ENCODE peak calls at places on chromosomes 11 and 22, in ten cellular contexts. A is A549, F is AG04449, O is heart right ventricle, X is type B pancreatic cell, E is heart left ventricle, C is mammary epithelial cell, N is H9, B is hepatocyte, M is astrocyte of the spinal cord. J is an unnamed sample.

GRCh38 chr11:78926633-78927347 is 352.1 kb upstream of the NARS2 start:
- DNase-seq in A (no peak), F (peak), O (no peak), X (no peak), E (no peak), C (no peak), N (no peak), B (no peak), M (no peak), J (no peak)

GRCh38 chr11:1108246-1108900 is 33.7 kb downstream of the MUC2 start:
- DNase-seq in A (no peak), F (no peak), O (no peak), X (no peak), E (no peak), C (no peak), N (no peak), B (no peak), M (no peak), J (peak)

GRCh38 chr22:37462983-37463382 is 23.2 kb downstream of the MFNG start:
- DNase-seq in A (no peak), F (no peak), O (no peak), X (no peak), E (no peak), C (peak), N (peak), B (peak), M (peak), J (no peak)

GRCh38 chr22:48361099-48361639 is 1466.5 kb downstream of the BRD1 start:
- DNase-seq in A (no peak), F (no peak), O (no peak), X (no peak), E (no peak), C (no peak), N (no peak), B (no peak), M (no peak), J (no peak)

GRCh38 chr22:20509344-20510047 is 2.1 kb downstream of the MED15 start:
- DNase-seq in A (peak), F (peak), O (peak), X (no peak), E (peak), C (peak), N (no peak), B (peak), M (peak), J (peak)

GRCh38 chr11:81573367-81573766 is 1160.3 kb downstream of the FAM181B start:
- DNase-seq in A (no peak), F (no peak), O (no peak), X (no peak), E (no peak), C (no peak), N (no peak), B (no peak), M (no peak), J (no peak)

GRCh38 chr11:65869643-65870306 is 2.8 kb downstream of the EFEMP2 start:
- DNase-seq in A (no peak), F (no peak), O (no peak), X (no peak), E (no peak), C (no peak), N (no peak), B (no peak), M (no peak), J (peak)

GRCh38 chr11:129117595-129118350 is 74.4 kb downstream of the ARHGAP32 start:
- DNase-seq in A (peak), F (peak), O (no peak), X (no peak), E (no peak), C (peak), N (no peak), B (peak), M (peak), J (no peak)

GRCh38 chr22:38837414-38837813 is 6.4 kb downstream of the NPTXR start:
- DNase-seq in A (no peak), F (no peak), O (no peak), X (no peak), E (no peak), C (no peak), N (no peak), B (no peak), M (no peak), J (no peak)

GRCh38 chr22:22745225-22746060 is 101.0 kb downstream of the GGTLC2 start:
- DNase-seq in A (peak), F (no peak), O (no peak), X (no peak), E (no peak), C (no peak), N (peak), B (peak), M (no peak), J (no peak)

GRCh38 chr11:12464303-12464702 is 86.9 kb downstream of the PARVA start:
- DNase-seq in A (no peak), F (no peak), O (no peak), X (no peak), E (no peak), C (no peak), N (no peak), B (no peak), M (no peak), J (no peak)

GRCh38 chr11:69486773-69487266 is 5.4 kb downstream of the LINC01488 start:
- DNase-seq in A (no peak), F (no peak), O (no peak), X (no peak), E (no peak), C (no peak), N (no peak), B (no peak), M (no peak), J (peak)

GRCh38 chr11:5131584-5132335 is 6.4 kb downstream of the OR52A5 start:
- DNase-seq in A (no peak), F (no peak), O (no peak), X (no peak), E (no peak), C (no peak), N (no peak), B (no peak), M (no peak), J (no peak)

GRCh38 chr11:2825886-2826678 is 59.5 kb downstream of the CDKN1C start:
- DNase-seq in A (peak), F (peak), O (peak), X (no peak), E (peak), C (peak), N (no peak), B (peak), M (peak), J (peak)

GRCh38 chr11:128308793-128309192 is 278.6 kb downstream of the ETS1 start:
- DNase-seq in A (no peak), F (no peak), O (no peak), X (no peak), E (no peak), C (no peak), N (no peak), B (no peak), M (no peak), J (no peak)

GRCh38 chr11:123286761-123287160 is 91.7 kb upstream of the CLMP start:
- DNase-seq in A (no peak), F (no peak), O (no peak), X (no peak), E (no peak), C (no peak), N (no peak), B (no peak), M (no peak), J (no peak)

GRCh38 chr22:38657248-38657909 is 941 bp downstream of the CBY1 start:
- DNase-seq in A (peak), F (no peak), O (no peak), X (no peak), E (no peak), C (peak), N (peak), B (peak), M (peak), J (no peak)

GRCh38 chr22:45276507-45276906 is 8.2 kb upstream of the UPK3A start:
- DNase-seq in A (no peak), F (no peak), O (no peak), X (no peak), E (no peak), C (no peak), N (no peak), B (no peak), M (no peak), J (no peak)

GRCh38 chr22:29348956-29349355 is 33.5 kb upstream of the RASL10A start:
- DNase-seq in A (no peak), F (no peak), O (no peak), X (no peak), E (no peak), C (peak), N (no peak), B (no peak), M (no peak), J (no peak)

GRCh38 chr11:66044757-66045156 is 4.2 kb downstream of the GAL3ST3 start:
- DNase-seq in A (no peak), F (no peak), O (no peak), X (no peak), E (no peak), C (no peak), N (no peak), B (no peak), M (no peak), J (no peak)

GRCh38 chr11:131870305-131870704 is 499.9 kb downstream of the NTM start:
- DNase-seq in A (no peak), F (no peak), O (no peak), X (no peak), E (no peak), C (no peak), N (no peak), B (no peak), M (no peak), J (no peak)

GRCh38 chr11:106988151-106988806 is 30.0 kb downstream of the GUCY1A2 start:
- DNase-seq in A (no peak), F (peak), O (no peak), X (no peak), E (no peak), C (no peak), N (no peak), B (peak), M (peak), J (no peak)

GRCh38 chr22:40524392-40525249 is 111.9 kb downstream of the MRTFA start:
- DNase-seq in A (no peak), F (no peak), O (no peak), X (no peak), E (no peak), C (peak), N (no peak), B (no peak), M (no peak), J (no peak)
- TF ChIP-seq CTCF in A (peak), F (peak), O (no peak), X (no peak), E (peak), C (peak), N (peak), B (peak), M (peak), J (no peak)

GRCh38 chr11:44728085-44728410 is 1.3 kb downstream of the TSPAN18 start:
- DNase-seq in A (no peak), F (no peak), O (no peak), X (no peak), E (no peak), C (no peak), N (no peak), B (no peak), M (no peak), J (no peak)
- TF ChIP-seq CTCF in A (peak), F (no peak), O (no peak), X (no peak), E (no peak), C (no peak), N (peak), B (no peak), M (no peak), J (no peak)

DNA sequence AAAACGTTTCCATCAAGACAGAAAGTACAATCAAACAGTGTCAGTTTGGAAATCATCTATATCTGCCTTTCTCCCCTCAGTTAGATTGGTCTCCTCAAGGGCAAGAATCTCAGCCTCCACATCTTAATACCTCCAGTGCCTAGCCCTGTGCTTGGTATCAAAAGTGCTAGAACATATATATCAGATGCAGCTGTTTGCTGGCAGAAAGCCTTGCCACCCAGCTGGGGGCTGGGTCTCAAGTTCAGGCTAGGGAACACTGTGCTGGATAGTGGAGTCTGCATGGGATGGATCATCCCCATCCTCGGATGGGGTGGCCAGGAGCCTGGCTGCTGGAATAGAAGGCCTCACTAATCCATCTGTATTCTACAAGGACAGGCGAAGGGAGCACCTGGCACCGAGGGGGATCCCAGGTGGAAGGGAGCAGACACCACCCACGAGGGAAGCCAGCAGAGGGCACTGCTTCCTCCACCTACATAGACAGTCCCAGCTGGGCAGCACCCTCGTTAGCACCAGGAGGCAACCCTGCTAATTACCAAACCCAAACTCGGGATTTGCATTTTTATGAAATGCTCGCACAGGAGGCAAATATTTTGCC is 602.2 kb downstream of the BUD13 start:
- DNase-seq in A (no peak), F (no peak), O (no peak), X (peak), E (no peak), C (no peak), N (peak), B (no peak), M (no peak), J (no peak)
- TF ChIP-seq CTCF in A (no peak), F (no peak), O (peak), X (peak), E (no peak), C (peak), N (peak), B (peak), M (no peak), J (no peak)

GRCh38 chr11:103881518-103882070 is 154.8 kb upstream of the DDI1 start:
- DNase-seq in A (no peak), F (no peak), O (no peak), X (no peak), E (no peak), C (no peak), N (no peak), B (no peak), M (no peak), J (no peak)

GRCh38 chr11:103875855-103876510 is 160.5 kb upstream of the DDI1 start:
- DNase-seq in A (no peak), F (no peak), O (no peak), X (no peak), E (no peak), C (no peak), N (no peak), B (no peak), M (no peak), J (no peak)

GRCh38 chr11:103880968-103881367 is 155.5 kb upstream of the DDI1 start:
- DNase-seq in A (no peak), F (no peak), O (no peak), X (no peak), E (no peak), C (no peak), N (no peak), B (no peak), M (no peak), J (no peak)

GRCh38 chr11:103878646-103879045 is 157.8 kb upstream of the DDI1 start:
- DNase-seq in A (no peak), F (no peak), O (no peak), X (no peak), E (no peak), C (no peak), N (no peak), B (no peak), M (no peak), J (no peak)

DNA sequence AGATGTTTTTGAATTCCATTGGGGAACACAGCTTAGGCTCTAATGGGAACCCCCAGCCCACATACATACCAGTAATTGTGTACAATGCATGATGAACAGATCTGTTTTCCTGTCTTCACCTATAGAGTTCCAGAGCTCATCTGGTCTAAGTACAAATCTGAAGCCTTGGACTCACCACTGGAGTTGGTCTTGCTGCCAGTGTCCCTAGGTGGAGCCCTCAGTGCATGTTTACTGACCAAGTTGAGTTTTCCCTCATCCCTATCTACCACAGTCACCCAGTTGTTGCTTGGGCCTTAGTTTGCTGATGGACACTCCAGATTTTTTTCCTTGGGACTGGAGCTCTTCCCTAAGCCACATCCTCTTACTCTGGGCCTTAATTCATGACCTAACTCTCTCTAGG is 159.2 kb upstream of the DDI1 start:
- DNase-seq in A (no peak), F (no peak), O (no peak), X (no peak), E (no peak), C (peak), N (no peak), B (peak), M (peak), J (no peak)
- TF ChIP-seq CTCF in A (no peak), F (peak), O (peak), X (no peak), E (no peak), C (no peak), N (no peak), B (peak), M (peak), J (no peak)

GRCh38 chr11:134956461-134957209 is 544.6 kb upstream of the B3GAT1 start:
- DNase-seq in A (no peak), F (no peak), O (no peak), X (peak), E (no peak), C (no peak), N (no peak), B (no peak), M (no peak), J (no peak)

GRCh38 chr11:134955281-134955680 is 543.2 kb upstream of the B3GAT1 start:
- DNase-seq in A (no peak), F (no peak), O (no peak), X (peak), E (no peak), C (no peak), N (no peak), B (no peak), M (no peak), J (no peak)

GRCh38 chr11:134957540-134958335 is 545.7 kb upstream of the B3GAT1 start:
- DNase-seq in A (no peak), F (no peak), O (no peak), X (peak), E (no peak), C (no peak), N (no peak), B (no peak), M (no peak), J (no peak)

GRCh38 chr11:134958336-134958640 is 546.2 kb upstream of the B3GAT1 start:
- DNase-seq in A (no peak), F (no peak), O (no peak), X (no peak), E (no peak), C (no peak), N (no peak), B (no peak), M (no peak), J (no peak)

DNA sequence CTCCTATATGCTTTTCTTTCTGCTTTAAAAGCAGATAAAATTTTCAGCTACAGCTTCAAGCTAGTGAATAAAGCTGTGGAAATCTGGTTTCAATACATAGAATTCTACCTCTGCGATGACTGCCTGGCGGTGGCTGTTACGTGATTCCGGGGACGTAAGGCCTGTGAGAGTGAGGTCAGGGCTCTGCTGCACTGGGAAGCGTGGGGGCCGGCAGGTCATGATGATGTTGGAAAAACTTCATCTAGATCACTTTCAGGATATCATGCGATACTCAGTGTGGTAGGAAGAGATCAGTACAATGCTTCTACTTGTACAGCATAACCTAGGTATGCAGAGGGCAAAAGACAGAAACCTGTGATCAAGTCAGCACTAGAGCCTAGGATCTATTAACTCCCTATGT is 546.8 kb upstream of the B3GAT1 start:
- DNase-seq in A (no peak), F (no peak), O (no peak), X (peak), E (no peak), C (no peak), N (no peak), B (no peak), M (no peak), J (no peak)
- TF ChIP-seq CTCF in A (no peak), F (no peak), O (no peak), X (no peak), E (no peak), C (no peak), N (no peak), B (no peak), M (no peak), J (no peak)

J was measured in left lung.